ENCODE peak calls at places on chromosomes 5 and 9, in six cellular contexts. A, O, L, H, X and S are unnamed samples.

GRCh38 chr9:3916984-3917383 is 382.9 kb downstream of the GLIS3 start:
- DNase-seq in H (no peak), L (peak; percentile 61), A (peak; percentile 43), X (no peak), O (no peak), S (no peak)

GRCh38 chr5:34586117-34586885 is 69.8 kb upstream of the RAI14 start:
- DNase-seq in A (peak; percentile 89), X (no peak), O (no peak), H (no peak), L (peak; percentile 97), S (no peak)

GRCh38 chr9:27482709-27483108 is 41.4 kb upstream of the IFNK start:
- DNase-seq in L (no peak), A (no peak), H (no peak), X (no peak), O (no peak), S (no peak)

GRCh38 chr5:60541980-60542379 is 158.0 kb downstream of the DEPDC1B start:
- DNase-seq in X (no peak), O (no peak), L (no peak), A (peak; percentile 23), H (peak; percentile 28), S (no peak)

GRCh38 chr5:136036293-136036911 is 7.6 kb downstream of the TGFBI start:
- DNase-seq in X (no peak), L (no peak), O (no peak), A (peak; percentile 58), H (no peak), S (no peak)

GRCh38 chr9:530681-531080 is 310.8 kb upstream of the DMRT1 start:
- DNase-seq in L (peak; percentile 60), X (peak; percentile 19), O (no peak), A (peak; percentile 50), H (no peak), S (no peak)

GRCh38 chr5:86143837-86144236 is 473.9 kb upstream of the COX7C start:
- DNase-seq in H (no peak), A (no peak), L (peak; percentile 17), O (no peak), X (no peak), S (no peak)

GRCh38 chr5:2865856-2866546 is 114.5 kb upstream of the IRX2 start:
- DNase-seq in O (no peak), L (no peak), A (no peak), H (no peak), X (no peak), S (no peak)

GRCh38 chr5:52684056-52684455 is 103.7 kb upstream of the ITGA1 start:
- DNase-seq in O (no peak), H (no peak), L (no peak), X (no peak), A (peak; percentile 14), S (no peak)

GRCh38 chr9:137688725-137689124 is 69.9 kb downstream of the EHMT1 start:
- DNase-seq in A (no peak), O (no peak), L (no peak), H (no peak), X (no peak), S (no peak)

GRCh38 chr5:65485405-65485804 is 3.7 kb upstream of the ADAMTS6 start:
- DNase-seq in L (no peak), X (no peak), O (no peak), A (no peak), H (no peak), S (no peak)

GRCh38 chr5:484556-484955 is 39.7 kb downstream of the SLC9A3 start:
- DNase-seq in L (no peak), H (no peak), O (no peak), X (no peak), A (no peak), S (no peak)

GRCh38 chr9:122389799-122390481 is 19.1 kb downstream of the PTGS1 start:
- DNase-seq in O (no peak), H (no peak), X (no peak), A (no peak), L (peak; percentile 47), S (no peak)

GRCh38 chr5:143247134-143247815 is 156.2 kb downstream of the NR3C1 start:
- DNase-seq in A (no peak), X (no peak), O (no peak), H (no peak), L (no peak), S (no peak)

GRCh38 chr5:158058208-158058607 is 199.3 kb upstream of the CLINT1 start:
- DNase-seq in O (no peak), X (no peak), H (no peak), L (peak; percentile 75), A (no peak), S (no peak)

GRCh38 chr5:180334751-180335613 is 18.2 kb downstream of the GFPT2 start:
- DNase-seq in O (no peak), L (no peak), A (no peak), X (no peak), H (no peak), S (no peak)

GRCh38 chr9:136847827-136848392 is 1.3 kb upstream of the PHPT1 start:
- DNase-seq in A (peak; percentile 92), L (peak; percentile 78), H (peak; percentile 93), X (peak; percentile 67), O (peak; percentile 92), S (peak; percentile 91)

GRCh38 chr5:74630387-74631087 is 10.0 kb downstream of the ENC1 start:
- DNase-seq in A (peak; percentile 92), H (no peak), L (peak; percentile 94), X (no peak), O (no peak), S (no peak)

GRCh38 chr9:112059980-112060348 is 115.1 kb downstream of the SUSD1 start:
- DNase-seq in A (no peak), X (no peak), H (no peak), O (no peak), L (no peak), S (no peak)

GRCh38 chr5:148776780-148777179 is 49.6 kb upstream of the ADRB2 start:
- DNase-seq in O (no peak), X (peak; percentile 61), L (peak; percentile 99), A (peak; percentile 91), H (peak; percentile 18), S (no peak)

GRCh38 chr5:79511945-79512493 is 1.9 kb downstream of the HOMER1 start:
- DNase-seq in L (no peak), O (no peak), A (no peak), X (no peak), H (no peak), S (peak; percentile 46)

GRCh38 chr5:41629897-41630296 is 119.5 kb upstream of the PLCXD3 start:
- DNase-seq in X (no peak), H (no peak), O (no peak), L (peak; percentile 12), A (no peak), S (no peak)

GRCh38 chr9:131129183-131129582 is 3.8 kb downstream of the NUP214 start:
- DNase-seq in H (no peak), A (no peak), O (no peak), L (no peak), X (no peak), S (no peak)

GRCh38 chr5:82019342-82020138 is 47.7 kb downstream of the ATG10 start:
- DNase-seq in H (peak; percentile 21), X (no peak), O (no peak), A (no peak), L (no peak), S (peak; percentile 8)

GRCh38 chr5:82023530-82024095 is 51.8 kb downstream of the ATG10 start:
- DNase-seq in L (no peak), O (no peak), X (no peak), A (no peak), H (peak; percentile 35), S (no peak)

GRCh38 chr5:82022499-82022898 is 50.7 kb downstream of the ATG10 start:
- DNase-seq in H (no peak), A (no peak), O (no peak), L (no peak), X (no peak), S (no peak)

DNA sequence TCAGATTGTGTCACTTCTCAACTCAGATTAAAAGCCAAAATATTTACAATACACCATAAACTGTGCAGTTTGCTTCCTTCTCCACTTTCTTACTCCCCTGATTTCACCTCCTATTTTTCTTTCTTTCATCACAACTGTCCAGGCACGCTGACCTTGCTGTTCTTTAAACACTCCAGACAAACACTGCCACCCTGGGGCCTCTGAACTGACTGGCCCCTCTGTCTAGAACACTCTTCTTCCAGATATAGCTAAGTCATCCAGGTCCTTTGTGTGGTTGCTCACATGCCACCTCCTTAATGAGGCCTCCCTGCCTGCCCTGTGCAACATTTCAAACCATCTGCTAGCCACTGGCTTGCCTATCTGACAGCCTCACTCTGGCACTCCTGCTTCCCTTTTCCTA is 46.6 kb downstream of the ATG10 start:
- DNase-seq in A (no peak), X (no peak), H (peak; percentile 51), L (no peak), O (no peak), S (peak; percentile 31)
- TF ChIP-seq EZH2phosphoT487 in A (no peak), X (no peak), H (no peak), L (no peak), O (no peak), S (no peak)

DNA sequence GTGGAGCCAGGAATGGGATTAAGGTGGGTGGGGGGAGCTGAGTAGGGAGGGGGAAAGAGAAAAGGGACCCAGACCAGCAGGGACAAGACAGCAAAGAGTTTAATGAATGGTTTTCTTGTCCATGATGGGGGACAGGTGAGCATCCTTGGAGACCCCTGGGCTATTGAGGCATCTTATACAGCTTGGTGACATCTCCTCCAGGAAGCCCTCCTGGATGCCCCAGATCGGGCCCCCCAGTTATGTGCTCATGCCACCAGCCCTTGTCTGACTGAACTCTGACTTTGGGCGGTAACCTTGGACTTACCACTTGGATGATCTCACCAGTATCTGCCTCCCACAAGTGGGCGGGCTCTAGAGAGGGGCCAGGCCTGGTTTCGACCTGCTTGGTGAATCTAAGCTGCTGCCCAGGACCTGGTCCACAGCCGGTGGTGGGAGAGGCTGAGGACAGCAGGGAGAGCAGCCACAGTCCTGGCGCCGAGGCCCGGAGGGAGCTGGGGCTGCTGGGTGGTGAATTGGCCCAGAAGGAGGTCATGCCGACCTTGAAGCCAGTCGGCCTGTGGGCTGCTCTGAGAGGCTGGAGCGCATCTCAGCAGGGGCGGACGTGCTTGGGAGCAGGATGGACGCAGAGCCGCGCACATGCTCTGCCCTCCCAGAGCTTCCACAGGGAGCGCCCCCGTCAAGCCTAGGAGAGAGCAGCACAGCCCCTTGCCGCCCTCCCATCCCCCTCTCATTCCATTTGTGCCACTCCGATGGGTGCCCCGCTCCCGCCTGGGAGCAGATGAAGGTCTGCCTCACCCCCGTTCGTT is 36.2 kb downstream of the UNC5A start:
- DNase-seq in H (peak; percentile 26), O (no peak), A (peak; percentile 54), X (no peak), L (no peak), S (no peak)
- TF ChIP-seq EZH2 in H (no peak), O (no peak), A (no peak), X (no peak), L (no peak), S (no peak)

GRCh38 chr9:17251100-17251499 is 116.3 kb downstream of the CNTLN start:
- DNase-seq in L (no peak), X (no peak), H (no peak), A (no peak), O (no peak), S (no peak)
- H3K9me3 ChIP-seq in L (peaks cover 3% of the 10 kb centered on the region), X (peaks cover 5% of the 10 kb centered on the region), H (peaks cover 7% of the 10 kb centered on the region), A (peaks cover 8% of the 10 kb centered on the region), O (no peaks in the 10 kb centered on the region), S (peaks cover 8% of the 10 kb centered on the region)

GRCh38 chr9:105837261-105837660 is 142.9 kb downstream of the TMEM38B start:
- DNase-seq in O (no peak), X (no peak), A (no peak), L (no peak), H (no peak), S (no peak)

GRCh38 chr9:105841562-105841961 is 147.2 kb downstream of the TMEM38B start:
- DNase-seq in L (no peak), A (no peak), X (no peak), O (no peak), H (no peak), S (no peak)

GRCh38 chr9:105846825-105847224 is 152.5 kb downstream of the TMEM38B start:
- DNase-seq in L (no peak), X (no peak), H (no peak), O (no peak), A (no peak), S (no peak)

GRCh38 chr9:105842023-105842644 is 147.8 kb downstream of the TMEM38B start:
- DNase-seq in O (peak; percentile 60), L (peak; percentile 73), A (peak; percentile 54), X (peak; percentile 18), H (peak; percentile 61), S (peak; percentile 48)
- TF ChIP-seq EZH2phosphoT487 in O (no peak), L (no peak), A (no peak), X (no peak), H (no peak), S (no peak)